ENCODE peak calls at places on chromosomes 3 and 15, in four cellular contexts. One of them, this sample, is unnamed.

GRCh38 chr3:138049157-138049919 is 39.4 kb downstream of the CLDN18 start:
- DNase-seq in GM23338: peak
- DNase-seq in HepG2: no peak
- DNase-seq in astrocyte: peak
- DNase-seq in this sample: no peak

GRCh38 chr3:101913173-101913572 is 63.9 kb downstream of the NFKBIZ start:
- DNase-seq in astrocyte: peak
- DNase-seq in GM23338: no peak
- DNase-seq in HepG2: no peak
- DNase-seq in this sample: no peak

GRCh38 chr3:100254168-100254777 is 6.5 kb upstream of the TBC1D23 start:
- DNase-seq in HepG2: peak
- DNase-seq in GM23338: peak
- DNase-seq in astrocyte: peak
- DNase-seq in this sample: no peak

GRCh38 chr3:82044918-82045715 is 283.7 kb upstream of the GBE1 start:
- DNase-seq in astrocyte: peak
- DNase-seq in HepG2: no peak
- DNase-seq in GM23338: no peak
- DNase-seq in this sample: no peak

GRCh38 chr15:40847225-40847961 is 3.5 kb downstream of the SPINT1 start:
- DNase-seq in astrocyte: no peak
- DNase-seq in GM23338: peak
- DNase-seq in HepG2: peak
- DNase-seq in this sample: no peak

GRCh38 chr15:90617171-90617570 is 87.4 kb downstream of the CRTC3 start:
- DNase-seq in HepG2: no peak
- DNase-seq in astrocyte: no peak
- DNase-seq in GM23338: no peak
- DNase-seq in this sample: no peak

GRCh38 chr3:105537371-105538075 is 170.8 kb downstream of the ALCAM start:
- DNase-seq in HepG2: no peak
- DNase-seq in GM23338: no peak
- DNase-seq in astrocyte: no peak
- DNase-seq in this sample: no peak

GRCh38 chr3:46208167-46208704 is at the start of gene CCR1:
- DNase-seq in HepG2: peak
- DNase-seq in GM23338: peak
- DNase-seq in astrocyte: peak
- DNase-seq in this sample: no peak

GRCh38 chr3:122576174-122576940 is 1.1 kb upstream of the PARP15 start:
- DNase-seq in GM23338: no peak
- DNase-seq in HepG2: no peak
- DNase-seq in astrocyte: no peak
- DNase-seq in this sample: no peak

GRCh38 chr15:80431635-80432034 is 27.5 kb downstream of the ARNT2 start:
- DNase-seq in astrocyte: no peak
- DNase-seq in GM23338: no peak
- DNase-seq in HepG2: no peak
- DNase-seq in this sample: no peak

GRCh38 chr15:84755736-84756527 is 7.5 kb downstream of the ZNF592 start:
- DNase-seq in HepG2: no peak
- DNase-seq in astrocyte: no peak
- DNase-seq in GM23338: peak
- DNase-seq in this sample: no peak

GRCh38 chr3:128353991-128354687 is 112.6 kb downstream of the DNAJB8 start:
- DNase-seq in astrocyte: peak
- DNase-seq in GM23338: no peak
- DNase-seq in HepG2: peak
- DNase-seq in this sample: no peak

GRCh38 chr3:37904614-37905047 is 43.0 kb downstream of the CTDSPL start:
- DNase-seq in HepG2: no peak
- DNase-seq in astrocyte: peak
- DNase-seq in GM23338: no peak
- DNase-seq in this sample: no peak

DNA sequence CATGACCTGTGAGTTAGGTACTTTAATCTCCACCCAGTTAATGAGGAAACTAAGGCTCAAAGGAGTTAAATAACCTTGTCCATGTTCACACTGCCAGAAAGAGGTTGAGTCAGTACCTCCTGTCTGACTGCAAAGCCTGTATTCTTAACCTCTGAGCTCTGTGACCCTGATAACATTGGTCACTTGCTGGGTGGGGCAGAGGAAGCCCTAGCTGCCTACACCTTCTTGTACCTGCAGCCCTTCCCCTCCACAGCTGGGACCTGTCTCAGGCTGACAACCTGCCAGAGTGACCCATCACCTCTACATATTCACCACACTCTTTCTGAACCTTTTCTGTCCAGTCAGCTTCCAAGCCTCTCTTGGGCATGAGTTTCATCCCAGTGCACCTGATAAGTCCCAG is 106.1 kb upstream of the HES1 start:
- DNase-seq in GM23338: no peak
- DNase-seq in astrocyte: no peak
- DNase-seq in HepG2: no peak
- DNase-seq in this sample: no peak
- H3K4me2 ChIP-seq in GM23338: no peak
- H3K4me2 ChIP-seq in astrocyte: no peak
- H3K4me2 ChIP-seq in HepG2: no peak
- H3K4me2 ChIP-seq in this sample: no peak

DNA sequence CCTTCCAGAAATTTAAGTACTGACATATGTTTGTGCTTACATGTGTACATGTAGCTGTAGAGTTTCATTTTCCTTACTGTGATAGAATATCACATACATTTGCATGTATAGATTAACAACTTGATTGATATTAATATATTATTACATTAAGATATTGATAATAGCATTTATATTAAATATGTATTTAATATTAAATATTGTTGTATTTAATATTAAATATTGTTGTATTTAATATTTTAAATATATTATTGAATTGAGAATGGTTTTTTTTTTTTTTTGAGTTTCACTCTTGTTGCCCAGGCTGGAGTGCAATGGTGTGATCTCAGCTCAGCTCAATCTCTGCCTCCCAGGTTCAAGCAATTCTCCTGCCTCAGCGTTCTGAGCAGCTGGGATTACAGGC is 76.5 kb downstream of the MYH15 start:
- DNase-seq in HepG2: no peak
- DNase-seq in GM23338: no peak
- DNase-seq in astrocyte: no peak
- DNase-seq in this sample: no peak
- TF ChIP-seq CTCF in HepG2: no peak
- TF ChIP-seq CTCF in GM23338: no peak
- TF ChIP-seq CTCF in astrocyte: no peak
- TF ChIP-seq CTCF in this sample: no peak

GRCh38 chr15:52728899-52729298 is 49.7 kb upstream of the ATOSA start:
- DNase-seq in HepG2: no peak
- DNase-seq in GM23338: no peak
- DNase-seq in astrocyte: peak
- DNase-seq in this sample: no peak

GRCh38 chr15:52731004-52731403 is 51.8 kb upstream of the ATOSA start:
- DNase-seq in HepG2: no peak
- DNase-seq in GM23338: no peak
- DNase-seq in astrocyte: no peak
- DNase-seq in this sample: no peak

GRCh38 chr15:52730594-52730993 is 51.4 kb upstream of the ATOSA start:
- DNase-seq in HepG2: no peak
- DNase-seq in GM23338: no peak
- DNase-seq in astrocyte: no peak
- DNase-seq in this sample: no peak

GRCh38 chr15:52731732-52732470 is 52.7 kb upstream of the ATOSA start:
- DNase-seq in HepG2: no peak
- DNase-seq in astrocyte: no peak
- DNase-seq in GM23338: no peak
- DNase-seq in this sample: no peak

GRCh38 chr15:52730163-52730562 is 51.0 kb upstream of the ATOSA start:
- DNase-seq in astrocyte: peak
- DNase-seq in HepG2: no peak
- DNase-seq in GM23338: no peak
- DNase-seq in this sample: no peak
- H3K4me2 ChIP-seq in astrocyte: no peak
- H3K4me2 ChIP-seq in HepG2: no peak
- H3K4me2 ChIP-seq in GM23338: no peak
- H3K4me2 ChIP-seq in this sample: peak

DNA sequence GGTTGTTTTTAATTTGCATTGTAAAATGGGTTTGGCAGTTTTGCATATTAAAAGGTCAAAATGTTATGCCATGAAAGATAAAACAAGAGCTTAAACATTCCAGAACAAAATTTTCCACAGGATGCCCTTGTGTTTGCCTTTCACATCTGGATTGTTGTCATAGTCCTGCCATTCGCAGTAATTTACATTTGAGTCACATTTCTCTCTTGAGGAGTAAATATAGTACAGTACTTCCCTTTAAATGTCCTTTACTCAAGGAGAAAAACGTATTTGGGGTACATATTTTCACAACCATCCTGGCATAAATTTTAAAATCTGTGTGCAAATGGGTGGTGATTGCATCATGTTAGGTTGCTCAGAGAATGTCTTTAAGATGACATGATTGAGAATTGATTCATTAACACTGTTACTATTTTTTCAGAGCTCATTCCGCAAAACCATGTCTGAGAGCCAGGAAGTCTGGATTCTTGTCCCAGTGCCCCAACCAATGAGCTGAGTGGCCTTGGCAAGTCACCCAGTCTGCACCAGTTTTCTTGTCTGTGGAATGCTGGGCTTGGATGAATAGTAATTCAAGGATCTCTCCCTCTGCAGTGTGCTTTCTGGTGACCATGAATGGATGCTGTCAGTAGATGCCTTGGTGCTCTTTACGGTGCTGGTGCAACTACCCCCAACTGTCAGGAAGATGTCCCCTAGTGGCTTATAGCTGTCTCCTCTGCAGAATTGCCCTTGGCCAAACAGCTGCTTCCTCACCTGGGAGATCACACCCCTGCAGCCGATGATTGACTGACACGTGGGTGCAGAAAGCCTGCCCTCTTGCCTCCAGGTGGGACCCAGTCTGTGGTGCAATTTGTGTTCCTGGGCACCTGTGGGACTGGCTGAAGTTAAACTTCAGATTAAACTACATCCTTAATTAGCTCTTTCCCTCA is 43.0 kb downstream of the ABHD5 start:
- DNase-seq in astrocyte: peak
- DNase-seq in GM23338: peak
- DNase-seq in HepG2: no peak
- DNase-seq in this sample: no peak
- TF ChIP-seq CTCF in astrocyte: no peak
- TF ChIP-seq CTCF in GM23338: peak
- TF ChIP-seq CTCF in HepG2: no peak
- TF ChIP-seq CTCF in this sample: no peak

DNA sequence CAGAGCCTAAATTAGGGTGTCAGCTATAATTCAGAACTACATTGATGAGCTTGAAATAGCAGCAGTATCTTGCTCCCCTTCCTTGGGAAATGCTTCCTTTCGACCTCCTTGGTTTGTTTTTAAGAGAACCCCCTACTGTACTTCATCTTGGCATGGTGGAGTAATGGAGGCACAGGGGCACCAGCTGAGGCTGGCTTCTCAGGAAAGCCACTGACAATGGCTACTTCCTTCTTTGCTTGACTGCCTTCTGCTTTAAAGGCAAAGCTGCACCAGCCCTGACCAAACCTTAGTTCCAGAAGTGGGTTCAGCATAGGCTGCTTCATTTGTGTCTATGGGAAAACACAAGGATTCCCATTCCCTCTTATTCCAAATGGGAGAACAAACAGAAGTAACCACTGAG is 1.5 kb upstream of the FBXL22 start:
- DNase-seq in HepG2: no peak
- DNase-seq in GM23338: no peak
- DNase-seq in astrocyte: no peak
- DNase-seq in this sample: no peak
- H3K4me2 ChIP-seq in HepG2: no peak
- H3K4me2 ChIP-seq in GM23338: no peak
- H3K4me2 ChIP-seq in astrocyte: no peak
- H3K4me2 ChIP-seq in this sample: no peak

DNA sequence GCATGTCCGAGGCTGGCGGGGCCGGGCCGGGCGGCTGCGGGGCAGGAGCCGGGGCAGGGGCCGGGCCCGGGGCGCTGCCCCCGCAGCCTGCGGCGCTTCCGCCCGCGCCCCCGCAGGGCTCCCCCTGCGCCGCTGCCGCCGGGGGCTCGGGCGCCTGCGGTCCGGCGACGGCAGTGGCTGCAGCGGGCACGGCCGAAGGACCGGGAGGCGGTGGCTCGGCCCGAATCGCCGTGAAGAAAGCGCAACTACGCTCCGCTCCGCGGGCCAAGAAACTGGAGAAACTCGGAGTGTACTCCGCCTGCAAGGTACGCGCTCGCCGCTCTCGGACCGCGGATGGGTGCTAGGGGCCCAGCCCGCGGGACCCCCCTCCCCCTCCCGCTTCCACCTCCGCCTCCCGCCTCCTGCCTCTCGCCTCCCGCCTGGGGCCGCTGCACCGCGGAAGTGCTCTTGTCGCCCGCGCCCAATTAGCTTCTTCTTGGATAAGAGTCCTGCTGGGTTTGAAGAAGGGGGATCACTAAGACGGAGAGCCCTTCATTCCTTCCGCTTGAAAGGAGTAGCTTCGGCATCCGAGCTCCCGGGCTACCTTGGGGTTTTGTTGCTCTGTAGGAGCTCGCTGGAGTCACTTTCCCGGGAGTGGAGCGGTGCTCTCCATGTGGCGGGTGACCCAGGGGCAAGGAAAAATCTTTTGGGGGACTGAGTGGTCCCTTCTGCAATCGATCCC is 390 bp downstream of the KAT2B start:
- DNase-seq in GM23338: peak
- DNase-seq in HepG2: peak
- DNase-seq in astrocyte: peak
- DNase-seq in this sample: no peak
- TF ChIP-seq CTCF in GM23338: peak
- TF ChIP-seq CTCF in HepG2: peak
- TF ChIP-seq CTCF in astrocyte: no peak
- TF ChIP-seq CTCF in this sample: no peak

GRCh38 chr3:177499779-177500423 is 302.6 kb upstream of the TBL1XR1 start:
- DNase-seq in astrocyte: no peak
- DNase-seq in GM23338: no peak
- DNase-seq in HepG2: peak
- DNase-seq in this sample: no peak

GRCh38 chr3:177494216-177494615 is 296.9 kb upstream of the TBL1XR1 start:
- DNase-seq in HepG2: no peak
- DNase-seq in GM23338: no peak
- DNase-seq in astrocyte: no peak
- DNase-seq in this sample: no peak

GRCh38 chr3:177493091-177493490 is 295.8 kb upstream of the TBL1XR1 start:
- DNase-seq in HepG2: no peak
- DNase-seq in GM23338: no peak
- DNase-seq in astrocyte: no peak
- DNase-seq in this sample: no peak

GRCh38 chr3:177498037-177498857 is 301.0 kb upstream of the TBL1XR1 start:
- DNase-seq in GM23338: no peak
- DNase-seq in astrocyte: peak
- DNase-seq in HepG2: no peak
- DNase-seq in this sample: no peak
- H3K4me2 ChIP-seq in GM23338: no peak
- H3K4me2 ChIP-seq in astrocyte: no peak
- H3K4me2 ChIP-seq in HepG2: no peak
- H3K4me2 ChIP-seq in this sample: peak

GRCh38 chr15:59616390-59616789 is 4.8 kb downstream of the GCNT3 start:
- DNase-seq in astrocyte: no peak
- DNase-seq in HepG2: peak
- DNase-seq in GM23338: peak
- DNase-seq in this sample: no peak
- TF ChIP-seq CTCF in astrocyte: no peak
- TF ChIP-seq CTCF in HepG2: peak
- TF ChIP-seq CTCF in GM23338: peak
- TF ChIP-seq CTCF in this sample: no peak